ENCODE peak calls at places on chromosomes 6 and 20, in seven cellular contexts. B is heart left ventricle; N is upper lobe of left lung; C is choroid plexus epithelial cell; X is WERI-Rb-1; J is CD8-positive, alpha-beta T cell; Q is heart right ventricle. D is an unnamed sample.

GRCh38 chr20:57282691-57283361 is 16.4 kb upstream of the BMP7 start:
- DNase-seq in C (no peak), J (no peak), B (no peak), X (no peak), Q (no peak), N (no peak), D (no peak)

GRCh38 chr6:21158149-21158548 is 435.4 kb upstream of the SOX4 start:
- DNase-seq in C (no peak), N (no peak), X (no peak), J (no peak), Q (no peak), B (no peak), D (no peak)

GRCh38 chr20:11970243-11970836 is 52.6 kb downstream of the BTBD3 start:
- DNase-seq in C (no peak), B (no peak), N (no peak), J (no peak), X (no peak), Q (no peak), D (no peak)

GRCh38 chr20:57829805-57830514 is 120.1 kb upstream of the PMEPA1 start:
- DNase-seq in B (no peak), N (no peak), J (no peak), C (no peak), Q (no peak), X (no peak), D (no peak)

GRCh38 chr6:108798672-108799355 is 49.4 kb upstream of the ARMC2 start:
- DNase-seq in B (peak; percentile 71), C (peak; percentile 9), Q (peak; percentile 21), J (peak; percentile 62), N (peak; percentile 14), X (peak; percentile 82), D (no peak)

GRCh38 chr6:15184441-15184861 is 61.4 kb upstream of the JARID2 start:
- DNase-seq in X (no peak), C (peak; percentile 2), Q (no peak), J (no peak), B (no peak), N (no peak), D (peak; percentile 40)

GRCh38 chr20:52279667-52280180 is 88.1 kb upstream of the ZFP64 start:
- DNase-seq in J (no peak), B (no peak), C (peak; percentile 8), N (no peak), X (no peak), Q (no peak), D (no peak)

GRCh38 chr6:28953039-28953872 is 29.5 kb upstream of the TRIM27 start:
- DNase-seq in C (peak; percentile 71), X (peak; percentile 57), Q (no peak), N (no peak), J (peak; percentile 39), B (no peak), D (peak; percentile 29)

GRCh38 chr20:5848711-5849505 is 98.7 kb downstream of the SHLD1 start:
- DNase-seq in C (peak; percentile 54), B (no peak), Q (no peak), J (no peak), N (no peak), X (no peak), D (no peak)

GRCh38 chr20:29878281-29878741 is 1379.2 kb upstream of the DEFB115 start:
- DNase-seq in C (peak; percentile 5), B (peak; percentile 62), J (no peak), N (peak; percentile 41), X (peak; percentile 95), Q (no peak), D (peak; percentile 29)

GRCh38 chr6:113830140-113830539 is 27.0 kb upstream of the MARCKS start:
- DNase-seq in X (no peak), C (no peak), Q (no peak), N (no peak), B (no peak), J (no peak), D (no peak)

GRCh38 chr6:134830194-134830593 is 119.7 kb downstream of the ALDH8A1 start:
- DNase-seq in J (no peak), X (no peak), C (peak; percentile 60), B (no peak), Q (no peak), N (no peak), D (no peak)

GRCh38 chr20:44496976-44497375 is 21.3 kb downstream of the TTPAL start:
- DNase-seq in J (no peak), C (peak; percentile 87), N (no peak), Q (no peak), B (no peak), X (no peak), D (no peak)

GRCh38 chr6:24743944-24744335 is 25.0 kb upstream of the C6orf62 start:
- DNase-seq in Q (no peak), J (no peak), N (no peak), C (no peak), X (no peak), B (no peak), D (peak; percentile 32)

GRCh38 chr6:3337521-3338350 is 79.0 kb downstream of the PSMG4 start:
- DNase-seq in N (no peak), X (no peak), J (no peak), B (no peak), Q (no peak), C (peak; percentile 57), D (no peak)
- TF ChIP-seq CTCF in N (no peak), X (peak; percentile 36), J (no peak), B (no peak), Q (no peak), C (no peak), D (no peak)

GRCh38 chr6:40722081-40722480 is 134.9 kb upstream of the LRFN2 start:
- DNase-seq in X (peak; percentile 71), C (peak; percentile 83), B (no peak), Q (no peak), J (no peak), N (no peak), D (no peak)

GRCh38 chr6:40721252-40721936 is 134.2 kb upstream of the LRFN2 start:
- DNase-seq in X (no peak), J (no peak), Q (no peak), B (no peak), N (no peak), C (no peak), D (no peak)

GRCh38 chr6:40718401-40718800 is 131.2 kb upstream of the LRFN2 start:
- DNase-seq in N (no peak), X (peak; percentile 68), J (no peak), Q (no peak), B (no peak), C (no peak), D (no peak)

GRCh38 chr6:40720375-40720748 is 133.2 kb upstream of the LRFN2 start:
- DNase-seq in J (no peak), X (peak; percentile 94), N (no peak), C (no peak), B (no peak), Q (no peak), D (no peak)

GRCh38 chr6:40719671-40720374 is 132.7 kb upstream of the LRFN2 start:
- DNase-seq in J (no peak), B (no peak), Q (no peak), X (no peak), C (peak; percentile 80), N (no peak), D (no peak)
- H3K4me3 ChIP-seq in J (no peak overlapping the region), B (peak overlapping the region; percentile 33), Q (no peak overlapping the region), X (peak overlapping the region; percentile 11), C (no peak overlapping the region), N (no peak overlapping the region), D (no peak overlapping the region)

DNA sequence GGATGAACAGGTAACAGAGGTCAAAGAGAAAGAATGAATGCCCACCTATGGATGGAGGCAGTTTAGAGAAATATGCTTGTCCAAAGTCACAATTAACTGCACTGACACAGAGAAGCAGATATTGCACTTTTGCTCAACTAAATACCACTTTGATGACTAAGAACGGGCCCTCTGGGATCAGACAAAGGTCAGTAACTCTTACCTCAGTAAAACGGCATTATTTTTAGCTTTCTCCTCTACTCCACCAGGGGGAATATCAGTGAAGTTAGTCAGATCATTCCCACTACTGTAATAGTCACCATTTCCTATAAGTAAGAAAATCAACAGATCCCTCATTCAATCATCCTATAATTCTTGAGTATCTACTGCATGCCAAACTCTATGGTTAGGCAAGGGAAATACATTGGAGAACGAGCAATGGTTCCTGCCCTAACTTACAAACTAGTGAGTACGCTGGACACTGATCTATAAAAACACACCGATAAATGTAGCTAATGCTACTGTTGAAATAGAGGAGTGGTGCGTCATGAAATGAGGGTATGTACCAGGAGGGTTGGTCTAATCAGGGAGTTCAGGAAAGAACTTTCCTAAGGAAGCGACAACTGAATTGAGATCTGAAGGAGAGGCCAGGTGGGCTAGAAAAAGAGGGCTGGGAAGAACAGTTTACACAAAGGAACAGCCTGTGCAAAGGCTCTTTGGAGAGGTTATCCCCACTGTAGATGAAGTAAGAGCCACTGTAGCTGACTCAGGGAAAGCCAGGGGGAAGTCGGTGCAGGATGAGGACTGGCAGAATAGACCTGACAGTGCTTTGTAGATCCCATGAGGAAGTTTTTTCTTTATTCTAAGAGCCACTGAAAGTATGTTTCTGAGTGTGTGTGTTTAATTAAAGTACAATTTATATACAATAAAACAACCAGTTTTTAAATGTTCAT is 9.2 kb downstream of the ECI2 start:
- DNase-seq in Q (no peak), N (no peak), J (no peak), B (no peak), C (peak; percentile 95), X (no peak), D (no peak)
- TF ChIP-seq CTCF in Q (peak; percentile 8), N (no peak), J (no peak), B (no peak), C (peak; percentile 58), X (no peak), D (no peak)

GRCh38 chr6:154507209-154507898 is 3.1 kb downstream of the CNKSR3 start:
- DNase-seq in X (no peak), N (no peak), C (no peak), J (no peak), B (no peak), Q (no peak), D (no peak)

GRCh38 chr6:154511735-154512097 is 1.2 kb upstream of the CNKSR3 start:
- DNase-seq in C (no peak), J (no peak), Q (no peak), X (no peak), N (no peak), B (no peak), D (no peak)

GRCh38 chr6:154508573-154509375 is 1.7 kb downstream of the CNKSR3 start:
- DNase-seq in J (no peak), N (no peak), C (peak; percentile 28), Q (no peak), B (no peak), X (no peak), D (no peak)

GRCh38 chr6:154510144-154510905 is at the start of gene CNKSR3:
- DNase-seq in B (peak; percentile 89), J (no peak), Q (peak; percentile 89), N (peak; percentile 93), X (peak; percentile 83), C (peak; percentile 96), D (peak; percentile 29)

DNA sequence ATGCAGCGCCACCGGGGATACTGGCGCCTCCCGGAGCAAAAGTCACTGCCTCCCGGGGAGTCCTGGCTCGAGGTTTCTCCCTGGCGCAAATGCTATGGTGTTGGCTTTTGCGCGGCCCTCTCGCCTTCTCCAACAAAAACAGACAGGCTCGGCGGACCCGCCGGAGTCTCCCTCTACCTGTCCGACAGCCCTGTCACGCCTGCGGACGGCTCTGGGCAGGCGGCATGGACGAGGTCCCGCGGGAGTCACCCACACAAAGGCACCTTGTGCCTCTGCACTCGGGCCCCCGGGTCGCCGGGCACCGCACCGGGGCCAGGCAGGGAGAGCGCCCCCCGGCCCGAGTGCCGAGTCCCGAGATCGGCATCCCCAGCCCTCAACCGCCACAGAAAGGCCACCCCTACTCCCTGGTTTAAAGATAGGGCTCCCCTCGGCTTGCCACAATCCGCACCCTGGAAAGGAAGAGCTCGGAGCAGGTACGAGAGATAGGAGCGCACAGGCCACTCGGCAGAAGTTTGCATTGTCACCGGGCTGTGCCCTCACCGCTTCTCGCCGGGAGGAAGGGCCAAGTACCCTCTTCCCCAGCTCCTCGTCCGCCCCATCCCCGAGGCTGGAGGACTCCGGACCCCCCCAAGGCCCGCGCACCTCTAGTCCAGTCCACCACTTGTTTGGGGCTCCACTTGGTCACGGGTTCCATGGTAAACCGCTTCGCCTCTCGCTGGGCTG is 903 bp downstream of the CNKSR3 start:
- DNase-seq in X (peak; percentile 21), J (no peak), N (peak; percentile 85), Q (no peak), B (peak; percentile 68), C (peak; percentile 50), D (peak; percentile 9)
- H3K4me3 ChIP-seq in X (peak overlapping the region; percentile 80), J (no peak overlapping the region), N (peak overlapping the region; percentile 70), Q (peak overlapping the region; percentile 79), B (peak overlapping the region; percentile 91), C (peak overlapping the region; percentile 73), D (peak overlapping the region; percentile 67)